ENCODE peak calls at places on chromosome 13, in seven cellular contexts. L, P, E, O, K, T and I are unnamed samples. For H3K9me3, the result is how much of the 10 kb centered on the place peaks cover.

GRCh38 chr13:91506759-91507158 is 108.3 kb downstream of the GPC5 start:
- DNase-seq in L (no peak), P (no peak), E (no peak), O (no peak), K (no peak), T (no peak), I (no peak)

GRCh38 chr13:75829874-75830273 is 193.7 kb downstream of the LMO7 start:
- DNase-seq in L (no peak), P (no peak), E (no peak), O (no peak), K (no peak), T (no peak), I (no peak)

GRCh38 chr13:61414686-61415664 is 674 bp downstream of the PCDH20 start:
- DNase-seq in L (peak), P (no peak), E (no peak), O (peak), K (peak), T (peak), I (no peak)

GRCh38 chr13:23956106-23956505 is 58.8 kb upstream of the C1QTNF9B start:
- DNase-seq in L (no peak), P (no peak), E (no peak), O (no peak), K (no peak), T (peak), I (no peak)

GRCh38 chr13:65497265-65497664 is 1732.9 kb downstream of the PCDH9 start:
- DNase-seq in L (no peak), P (peak), E (no peak), O (no peak), K (no peak), T (no peak), I (no peak)

GRCh38 chr13:78323040-78323439 is 280.3 kb downstream of the POU4F1 start:
- DNase-seq in L (no peak), P (no peak), E (no peak), O (no peak), K (no peak), T (no peak), I (no peak)

GRCh38 chr13:38167164-38167822 is 182.4 kb upstream of the UFM1 start:
- DNase-seq in L (no peak), P (no peak), E (no peak), O (no peak), K (no peak), T (no peak), I (no peak)

GRCh38 chr13:32117696-32118095 is 86.1 kb downstream of the FRY start:
- DNase-seq in L (no peak), P (no peak), E (no peak), O (no peak), K (no peak), T (no peak), I (no peak)

GRCh38 chr13:25687622-25688225 is 315.9 kb downstream of the ATP8A2 start:
- DNase-seq in L (no peak), P (no peak), E (no peak), O (no peak), K (no peak), T (no peak), I (no peak)

GRCh38 chr13:26881154-26881553 is 120.6 kb upstream of the GPR12 start:
- DNase-seq in L (no peak), P (peak), E (no peak), O (no peak), K (peak), T (peak), I (no peak)

GRCh38 chr13:61277088-61277487 is 138.6 kb downstream of the PCDH20 start:
- DNase-seq in L (no peak), P (no peak), E (no peak), O (no peak), K (no peak), T (no peak), I (no peak)

GRCh38 chr13:91017669-91018053 is 329.8 kb upstream of the MIR17HG start:
- DNase-seq in L (no peak), P (no peak), E (no peak), O (no peak), K (no peak), T (peak), I (no peak)

GRCh38 chr13:61685683-61686013 is 270.0 kb upstream of the PCDH20 start:
- DNase-seq in L (no peak), P (no peak), E (no peak), O (peak), K (peak), T (no peak), I (no peak)

GRCh38 chr13:36848228-36848982 is 29.4 kb downstream of the RFXAP start:
- DNase-seq in L (no peak), P (no peak), E (no peak), O (peak), K (peak), T (no peak), I (no peak)

GRCh38 chr13:94305033-94305432 is 174.4 kb downstream of the DCT start:
- DNase-seq in L (no peak), P (no peak), E (no peak), O (no peak), K (no peak), T (no peak), I (no peak)

GRCh38 chr13:19713186-19713965 is 69.4 kb downstream of the PSPC1 start:
- DNase-seq in L (no peak), P (peak), E (no peak), O (no peak), K (no peak), T (peak), I (no peak)

GRCh38 chr13:79455331-79455730 is 25.6 kb upstream of the NDFIP2 start:
- DNase-seq in L (no peak), P (no peak), E (no peak), O (no peak), K (no peak), T (peak), I (no peak)

GRCh38 chr13:39144941-39145533 is 106.8 kb downstream of the NHLRC3 start:
- DNase-seq in L (peak), P (peak), E (peak), O (peak), K (peak), T (peak), I (no peak)

GRCh38 chr13:49315036-49315565 is 67.4 kb downstream of the CDADC1 start:
- DNase-seq in L (no peak), P (no peak), E (no peak), O (no peak), K (no peak), T (no peak), I (no peak)

GRCh38 chr13:78993792-78994191 is 334.8 kb upstream of the OBI1 start:
- DNase-seq in L (no peak), P (no peak), E (no peak), O (peak), K (no peak), T (no peak), I (no peak)

GRCh38 chr13:29457299-29457698 is 138.2 kb downstream of the SLC7A1 start:
- DNase-seq in L (no peak), P (no peak), E (no peak), O (no peak), K (no peak), T (peak), I (no peak)

GRCh38 chr13:110662105-110662504 is 43.8 kb downstream of the CARS2 start:
- DNase-seq in L (no peak), P (no peak), E (no peak), O (no peak), K (no peak), T (no peak), I (no peak)

GRCh38 chr13:89784161-89784809 is 1563.2 kb upstream of the MIR17HG start:
- DNase-seq in L (peak), P (no peak), E (no peak), O (no peak), K (no peak), T (no peak), I (no peak)

GRCh38 chr13:62418872-62419271 is 1003.2 kb upstream of the PCDH20 start:
- DNase-seq in L (no peak), P (no peak), E (no peak), O (no peak), K (no peak), T (no peak), I (no peak)

GRCh38 chr13:21256351-21256761 is 79.9 kb downstream of the MRPL57 start:
- DNase-seq in L (no peak), P (no peak), E (no peak), O (no peak), K (no peak), T (no peak), I (no peak)

GRCh38 chr13:74115138-74115537 is 19.1 kb downstream of the KLF12 start:
- DNase-seq in L (no peak), P (peak), E (no peak), O (no peak), K (no peak), T (peak), I (no peak)

GRCh38 chr13:99830931-99831330 is 140.6 kb downstream of the ZIC5 start:
- DNase-seq in L (no peak), P (no peak), E (no peak), O (peak), K (no peak), T (no peak), I (no peak)
- TF ChIP-seq CTCF in L (no peak), P (no peak), E (no peak), O (peak), K (no peak), T (no peak), I (no peak)

GRCh38 chr13:99959127-99959529 is 12.4 kb downstream of the ZIC5 start:
- DNase-seq in L (no peak), P (no peak), E (no peak), O (peak), K (no peak), T (no peak), I (no peak)

GRCh38 chr13:99955747-99956472 is 15.7 kb downstream of the ZIC5 start:
- DNase-seq in L (no peak), P (no peak), E (no peak), O (peak), K (no peak), T (no peak), I (no peak)

GRCh38 chr13:99955107-99955746 is 16.3 kb downstream of the ZIC5 start:
- DNase-seq in L (no peak), P (no peak), E (no peak), O (no peak), K (no peak), T (no peak), I (no peak)

GRCh38 chr13:99958402-99959126 is 13.0 kb downstream of the ZIC5 start:
- DNase-seq in L (no peak), P (no peak), E (no peak), O (peak), K (no peak), T (no peak), I (no peak)

DNA sequence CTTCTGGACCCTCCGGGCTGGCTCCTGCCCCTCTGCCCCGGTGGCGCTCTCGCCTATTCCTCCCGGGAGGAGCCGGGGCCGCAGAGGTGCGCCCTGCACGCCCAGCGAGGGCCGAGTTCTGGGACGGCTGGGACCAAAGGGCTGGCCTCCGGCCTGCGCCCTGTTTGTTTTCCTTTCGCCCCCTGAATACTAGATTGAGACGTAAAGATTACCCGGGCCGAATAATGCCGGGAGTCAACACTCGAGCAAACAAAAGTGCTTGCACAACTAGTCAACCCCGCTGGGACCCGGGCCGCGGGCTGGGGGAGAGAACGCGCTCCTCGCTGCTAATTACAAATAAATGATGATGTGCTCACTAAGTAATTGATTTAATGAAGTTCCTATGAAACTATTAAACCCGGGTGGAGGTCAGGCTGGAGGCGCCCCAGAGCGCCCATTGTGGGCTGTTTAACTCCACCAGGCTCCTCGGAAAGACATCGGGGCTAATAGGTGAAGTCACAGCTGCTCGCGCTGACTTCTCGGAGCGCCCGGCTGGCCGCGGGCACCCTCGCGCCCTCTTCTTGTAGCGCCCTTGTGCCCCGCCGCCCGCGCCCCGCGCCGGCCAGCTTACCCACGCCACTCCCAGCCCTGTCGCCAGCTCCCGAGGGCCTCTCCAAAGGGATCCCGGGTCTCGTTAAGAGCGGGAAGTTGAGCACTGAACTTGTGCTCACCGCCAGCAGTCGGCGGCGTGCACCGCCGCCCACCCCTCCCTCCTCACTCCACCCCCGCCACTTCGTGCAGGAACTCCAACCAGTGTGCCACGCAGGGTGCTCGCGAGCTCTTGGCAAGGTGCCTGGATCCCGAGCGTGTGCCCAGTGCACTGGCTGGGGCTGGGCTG is 14.9 kb downstream of the ZIC5 start:
- DNase-seq in L (no peak), P (no peak), E (no peak), O (peak), K (peak), T (no peak), I (no peak)
- H3K4me3 ChIP-seq in L (peak), P (no peak), E (peak), O (peak), K (no peak), T (no peak), I (peak)

GRCh38 chr13:48069573-48069972 is 25.3 kb downstream of the MED4 start:
- DNase-seq in L (no peak), P (no peak), E (no peak), O (no peak), K (no peak), T (no peak), I (no peak)
- H3K9me3 ChIP-seq in L (under half), P (under half), E (under half), O (under half), K (under half), T (under half), I (under half)

DNA sequence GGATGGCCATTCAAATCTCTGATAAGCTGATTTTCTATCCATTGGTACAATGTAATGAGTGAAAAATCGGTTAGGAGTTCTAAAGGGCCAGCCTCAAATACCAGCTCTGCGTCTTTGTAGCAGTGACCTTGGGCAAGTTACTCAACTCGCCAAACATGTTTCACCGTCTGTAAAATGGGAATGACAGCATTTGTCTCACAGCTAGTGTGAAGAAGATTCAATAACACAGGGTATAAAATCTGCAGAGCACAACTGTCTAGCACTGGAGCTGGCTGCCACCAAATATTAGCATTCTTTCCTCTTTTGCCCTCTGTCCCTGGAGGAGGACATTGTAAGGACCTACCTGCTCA is 22.1 kb upstream of the SERP2 start:
- DNase-seq in L (no peak), P (no peak), E (no peak), O (no peak), K (no peak), T (no peak), I (no peak)
- TF ChIP-seq CTCF in L (no peak), P (no peak), E (no peak), O (no peak), K (no peak), T (no peak), I (no peak)